ENCODE peak calls at places on chromosomes 12 and 14, in eight cellular contexts. G is CD4-positive, alpha-beta T cell; P is non-pigmented ciliary epithelial cell; A is left ventricle myocardium superior; X is A549; F is EH; Y is NCI-H460; S is A172. D is an unnamed sample.

GRCh38 chr12:18747960-18748359 is 10.0 kb downstream of the CAPZA3 start:
- DNase-seq in G (no peak), P (peak), A (no peak), X (no peak), F (peak), Y (no peak), S (peak), D (peak)

GRCh38 chr14:32657081-32657480 is 281.6 kb upstream of the NPAS3 start:
- DNase-seq in G (no peak), P (peak), A (no peak), X (no peak), F (peak), Y (peak), S (peak), D (peak)

GRCh38 chr12:130987151-130987931 is 33.6 kb downstream of the ADGRD1 start:
- DNase-seq in G (no peak), P (no peak), A (no peak), X (no peak), F (no peak), Y (no peak), S (no peak), D (no peak)

GRCh38 chr12:26195250-26195640 is at the start of gene SSPN:
- DNase-seq in G (no peak), P (no peak), A (peak), X (no peak), F (peak), Y (no peak), S (no peak), D (peak)

GRCh38 chr14:102181187-102181586 is 41.5 kb downstream of the WDR20 start:
- DNase-seq in G (no peak), P (no peak), A (no peak), X (no peak), F (no peak), Y (no peak), S (no peak), D (no peak)

GRCh38 chr12:115542656-115543055 is 734.8 kb downstream of the MED13L start:
- DNase-seq in G (no peak), P (no peak), A (no peak), X (no peak), F (no peak), Y (no peak), S (peak), D (no peak)

GRCh38 chr14:60862283-60862682 is 118.6 kb downstream of the TRMT5 start:
- DNase-seq in G (no peak), P (no peak), A (no peak), X (no peak), F (peak), Y (no peak), S (no peak), D (no peak)

GRCh38 chr12:47730341-47730744 is 5.1 kb upstream of the ENDOU start:
- DNase-seq in G (no peak), P (no peak), A (no peak), X (no peak), F (peak), Y (no peak), S (peak), D (peak)

GRCh38 chr12:43206396-43206795 is 345.6 kb downstream of the ADAMTS20 start:
- DNase-seq in G (no peak), P (peak), A (no peak), X (no peak), F (peak), Y (no peak), S (peak), D (no peak)

GRCh38 chr14:20346713-20347112 is 3.3 kb downstream of the PARP2 start:
- DNase-seq in G (no peak), P (no peak), A (no peak), X (no peak), F (no peak), Y (no peak), S (no peak), D (no peak)

GRCh38 chr12:101775814-101776213 is 36.6 kb upstream of the SYCP3 start:
- DNase-seq in G (no peak), P (no peak), A (no peak), X (no peak), F (no peak), Y (no peak), S (no peak), D (no peak)

GRCh38 chr14:62674833-62675232 is 370.4 kb downstream of the KCNH5 start:
- DNase-seq in G (no peak), P (no peak), A (no peak), X (no peak), F (no peak), Y (no peak), S (no peak), D (no peak)

GRCh38 chr12:19234991-19235876 is 105.7 kb downstream of the PLEKHA5 start:
- DNase-seq in G (no peak), P (no peak), A (no peak), X (no peak), F (peak), Y (no peak), S (no peak), D (no peak)

GRCh38 chr12:104480826-104481457 is 24.2 kb downstream of the CHST11 start:
- DNase-seq in G (no peak), P (peak), A (peak), X (no peak), F (peak), Y (no peak), S (peak), D (peak)

GRCh38 chr12:111773801-111774551 is 7.2 kb downstream of the ALDH2 start:
- DNase-seq in G (no peak), P (peak), A (peak), X (no peak), F (peak), Y (no peak), S (peak), D (peak)

GRCh38 chr14:61841145-61841544 is 78.9 kb downstream of the SNAPC1 start:
- DNase-seq in G (no peak), P (no peak), A (no peak), X (no peak), F (peak), Y (no peak), S (no peak), D (no peak)

GRCh38 chr12:55829967-55830600 is 697 bp upstream of the DNAJC14 start:
- DNase-seq in G (no peak), P (no peak), A (peak), X (peak), F (no peak), Y (no peak), S (no peak), D (no peak)

GRCh38 chr12:122977655-122978392 is 2.7 kb upstream of the ARL6IP4 start:
- DNase-seq in G (no peak), P (no peak), A (no peak), X (no peak), F (no peak), Y (no peak), S (no peak), D (no peak)

D was measured in HFFc6.